ENCODE peak calls at places on chromosomes 2 and 18, in nine cellular contexts. One of them, this sample, is unnamed.
A peak's percentile ranks its signal among the peaks of the same experiment; 100 is the strongest.

GRCh38 chr2:239394978-239395377 is 5.8 kb downstream of the HDAC4 start:
- DNase-seq in choroid plexus epithelial cell: no peak
- DNase-seq in GM12892: no peak
- DNase-seq in AG08395: no peak
- DNase-seq in ureter: no peak
- DNase-seq in stimulated activated CD8-positive, alpha-beta memory T cell treated with anti-CD3 and anti-CD28 coated beads, Interleukin-15, amount 100 ng/mL, for 24 hours: no peak
- DNase-seq in nucleus accumbens: no peak
- DNase-seq in HEK293T: no peak
- DNase-seq in NCI-H1694 treated with DMSO at 0.1 percent for 48 hours: no peak
- DNase-seq in this sample: no peak

GRCh38 chr2:59462418-59463197 is 1090.8 kb downstream of the BCL11A start:
- DNase-seq in choroid plexus epithelial cell: no peak
- DNase-seq in GM12892: no peak
- DNase-seq in AG08395: no peak
- DNase-seq in ureter: no peak
- DNase-seq in stimulated activated CD8-positive, alpha-beta memory T cell treated with anti-CD3 and anti-CD28 coated beads, Interleukin-15, amount 100 ng/mL, for 24 hours: no peak
- DNase-seq in nucleus accumbens: no peak
- DNase-seq in HEK293T: no peak
- DNase-seq in NCI-H1694 treated with DMSO at 0.1 percent for 48 hours: no peak
- DNase-seq in this sample: no peak

GRCh38 chr18:77025123-77025522 is 107.5 kb downstream of the MBP start:
- DNase-seq in choroid plexus epithelial cell: no peak
- DNase-seq in GM12892: no peak
- DNase-seq in AG08395: no peak
- DNase-seq in ureter: no peak
- DNase-seq in stimulated activated CD8-positive, alpha-beta memory T cell treated with anti-CD3 and anti-CD28 coated beads, Interleukin-15, amount 100 ng/mL, for 24 hours: no peak
- DNase-seq in nucleus accumbens: no peak
- DNase-seq in HEK293T: no peak
- DNase-seq in NCI-H1694 treated with DMSO at 0.1 percent for 48 hours: no peak
- DNase-seq in this sample: no peak

GRCh38 chr2:96102596-96103387 is 13.6 kb downstream of the ADRA2B start:
- DNase-seq in choroid plexus epithelial cell: no peak
- DNase-seq in GM12892: peak; percentile 9
- DNase-seq in AG08395: no peak
- DNase-seq in ureter: peak; percentile 23
- DNase-seq in stimulated activated CD8-positive, alpha-beta memory T cell treated with anti-CD3 and anti-CD28 coated beads, Interleukin-15, amount 100 ng/mL, for 24 hours: no peak
- DNase-seq in nucleus accumbens: no peak
- DNase-seq in HEK293T: no peak
- DNase-seq in NCI-H1694 treated with DMSO at 0.1 percent for 48 hours: no peak
- DNase-seq in this sample: no peak

GRCh38 chr18:36758001-36758400 is 70.8 kb downstream of the TPGS2 start:
- DNase-seq in choroid plexus epithelial cell: no peak
- DNase-seq in GM12892: no peak
- DNase-seq in AG08395: peak; percentile 52
- DNase-seq in ureter: no peak
- DNase-seq in stimulated activated CD8-positive, alpha-beta memory T cell treated with anti-CD3 and anti-CD28 coated beads, Interleukin-15, amount 100 ng/mL, for 24 hours: no peak
- DNase-seq in nucleus accumbens: no peak
- DNase-seq in HEK293T: no peak
- DNase-seq in NCI-H1694 treated with DMSO at 0.1 percent for 48 hours: no peak
- DNase-seq in this sample: no peak

GRCh38 chr2:20065885-20066602 is 14.6 kb upstream of the LAPTM4A start:
- DNase-seq in choroid plexus epithelial cell: peak; percentile 69
- DNase-seq in GM12892: no peak
- DNase-seq in AG08395: peak; percentile 37
- DNase-seq in ureter: peak; percentile 77
- DNase-seq in stimulated activated CD8-positive, alpha-beta memory T cell treated with anti-CD3 and anti-CD28 coated beads, Interleukin-15, amount 100 ng/mL, for 24 hours: no peak
- DNase-seq in nucleus accumbens: no peak
- DNase-seq in HEK293T: no peak
- DNase-seq in NCI-H1694 treated with DMSO at 0.1 percent for 48 hours: peak; percentile 46
- DNase-seq in this sample: peak; percentile 48

GRCh38 chr18:8001711-8002110 is 434.6 kb downstream of the PTPRM start:
- DNase-seq in choroid plexus epithelial cell: no peak
- DNase-seq in GM12892: no peak
- DNase-seq in AG08395: no peak
- DNase-seq in ureter: no peak
- DNase-seq in stimulated activated CD8-positive, alpha-beta memory T cell treated with anti-CD3 and anti-CD28 coated beads, Interleukin-15, amount 100 ng/mL, for 24 hours: no peak
- DNase-seq in nucleus accumbens: no peak
- DNase-seq in HEK293T: peak; percentile 8
- DNase-seq in NCI-H1694 treated with DMSO at 0.1 percent for 48 hours: no peak
- DNase-seq in this sample: no peak

GRCh38 chr2:174334278-174334715 is 457 bp upstream of the SP9 start:
- DNase-seq in choroid plexus epithelial cell: no peak
- DNase-seq in GM12892: no peak
- DNase-seq in AG08395: peak; percentile 41
- DNase-seq in ureter: no peak
- DNase-seq in stimulated activated CD8-positive, alpha-beta memory T cell treated with anti-CD3 and anti-CD28 coated beads, Interleukin-15, amount 100 ng/mL, for 24 hours: no peak
- DNase-seq in nucleus accumbens: no peak
- DNase-seq in HEK293T: no peak
- DNase-seq in NCI-H1694 treated with DMSO at 0.1 percent for 48 hours: peak; percentile 6
- DNase-seq in this sample: no peak

GRCh38 chr2:52036853-52037252 is 1004.9 kb upstream of the NRXN1 start:
- DNase-seq in choroid plexus epithelial cell: no peak
- DNase-seq in GM12892: no peak
- DNase-seq in AG08395: no peak
- DNase-seq in ureter: no peak
- DNase-seq in stimulated activated CD8-positive, alpha-beta memory T cell treated with anti-CD3 and anti-CD28 coated beads, Interleukin-15, amount 100 ng/mL, for 24 hours: no peak
- DNase-seq in nucleus accumbens: no peak
- DNase-seq in HEK293T: no peak
- DNase-seq in NCI-H1694 treated with DMSO at 0.1 percent for 48 hours: no peak
- DNase-seq in this sample: no peak

GRCh38 chr2:228774548-228774947 is 496.5 kb downstream of the PID1 start:
- DNase-seq in choroid plexus epithelial cell: no peak
- DNase-seq in GM12892: no peak
- DNase-seq in AG08395: no peak
- DNase-seq in ureter: no peak
- DNase-seq in stimulated activated CD8-positive, alpha-beta memory T cell treated with anti-CD3 and anti-CD28 coated beads, Interleukin-15, amount 100 ng/mL, for 24 hours: no peak
- DNase-seq in nucleus accumbens: no peak
- DNase-seq in HEK293T: no peak
- DNase-seq in NCI-H1694 treated with DMSO at 0.1 percent for 48 hours: no peak
- DNase-seq in this sample: no peak

GRCh38 chr2:208186465-208186864 is 3.4 kb downstream of the C2orf80 start:
- DNase-seq in choroid plexus epithelial cell: no peak
- DNase-seq in GM12892: no peak
- DNase-seq in AG08395: no peak
- DNase-seq in ureter: no peak
- DNase-seq in stimulated activated CD8-positive, alpha-beta memory T cell treated with anti-CD3 and anti-CD28 coated beads, Interleukin-15, amount 100 ng/mL, for 24 hours: no peak
- DNase-seq in nucleus accumbens: no peak
- DNase-seq in HEK293T: no peak
- DNase-seq in NCI-H1694 treated with DMSO at 0.1 percent for 48 hours: no peak
- DNase-seq in this sample: no peak

GRCh38 chr2:102367331-102367971 is 11.9 kb downstream of the IL18R1 start:
- DNase-seq in choroid plexus epithelial cell: no peak
- DNase-seq in GM12892: no peak
- DNase-seq in AG08395: no peak
- DNase-seq in ureter: no peak
- DNase-seq in stimulated activated CD8-positive, alpha-beta memory T cell treated with anti-CD3 and anti-CD28 coated beads, Interleukin-15, amount 100 ng/mL, for 24 hours: no peak
- DNase-seq in nucleus accumbens: no peak
- DNase-seq in HEK293T: no peak
- DNase-seq in NCI-H1694 treated with DMSO at 0.1 percent for 48 hours: no peak
- DNase-seq in this sample: no peak

GRCh38 chr2:224776795-224777562 is 60.8 kb upstream of the CCDC195 start:
- DNase-seq in choroid plexus epithelial cell: no peak
- DNase-seq in GM12892: no peak
- DNase-seq in AG08395: no peak
- DNase-seq in ureter: no peak
- DNase-seq in stimulated activated CD8-positive, alpha-beta memory T cell treated with anti-CD3 and anti-CD28 coated beads, Interleukin-15, amount 100 ng/mL, for 24 hours: no peak
- DNase-seq in nucleus accumbens: no peak
- DNase-seq in HEK293T: no peak
- DNase-seq in NCI-H1694 treated with DMSO at 0.1 percent for 48 hours: no peak
- DNase-seq in this sample: no peak

GRCh38 chr2:64989982-64990614 is 899 bp downstream of the SLC1A4 start:
- DNase-seq in choroid plexus epithelial cell: no peak
- DNase-seq in GM12892: no peak
- DNase-seq in AG08395: peak; percentile 10
- DNase-seq in ureter: no peak
- DNase-seq in stimulated activated CD8-positive, alpha-beta memory T cell treated with anti-CD3 and anti-CD28 coated beads, Interleukin-15, amount 100 ng/mL, for 24 hours: peak; percentile 3
- DNase-seq in nucleus accumbens: no peak
- DNase-seq in HEK293T: no peak
- DNase-seq in NCI-H1694 treated with DMSO at 0.1 percent for 48 hours: no peak
- DNase-seq in this sample: no peak

GRCh38 chr2:116820986-116821385 is 993.5 kb upstream of the DDX18 start:
- DNase-seq in choroid plexus epithelial cell: no peak
- DNase-seq in GM12892: no peak
- DNase-seq in AG08395: no peak
- DNase-seq in ureter: no peak
- DNase-seq in stimulated activated CD8-positive, alpha-beta memory T cell treated with anti-CD3 and anti-CD28 coated beads, Interleukin-15, amount 100 ng/mL, for 24 hours: no peak
- DNase-seq in nucleus accumbens: no peak
- DNase-seq in HEK293T: no peak
- DNase-seq in NCI-H1694 treated with DMSO at 0.1 percent for 48 hours: no peak
- DNase-seq in this sample: no peak

GRCh38 chr18:33232318-33232626 is 208.2 kb downstream of the CCDC178 start:
- DNase-seq in choroid plexus epithelial cell: no peak
- DNase-seq in GM12892: no peak
- DNase-seq in AG08395: no peak
- DNase-seq in ureter: no peak
- DNase-seq in stimulated activated CD8-positive, alpha-beta memory T cell treated with anti-CD3 and anti-CD28 coated beads, Interleukin-15, amount 100 ng/mL, for 24 hours: no peak
- DNase-seq in nucleus accumbens: no peak
- DNase-seq in HEK293T: no peak
- DNase-seq in NCI-H1694 treated with DMSO at 0.1 percent for 48 hours: no peak
- DNase-seq in this sample: no peak

GRCh38 chr2:105364436-105365139 is 27.2 kb downstream of the C2orf49 start:
- DNase-seq in choroid plexus epithelial cell: no peak
- DNase-seq in GM12892: no peak
- DNase-seq in AG08395: no peak
- DNase-seq in ureter: no peak
- DNase-seq in stimulated activated CD8-positive, alpha-beta memory T cell treated with anti-CD3 and anti-CD28 coated beads, Interleukin-15, amount 100 ng/mL, for 24 hours: no peak
- DNase-seq in nucleus accumbens: no peak
- DNase-seq in HEK293T: no peak
- DNase-seq in NCI-H1694 treated with DMSO at 0.1 percent for 48 hours: no peak
- DNase-seq in this sample: no peak

GRCh38 chr2:25920326-25920725 is 42.0 kb upstream of the ASXL2 start:
- DNase-seq in choroid plexus epithelial cell: peak; percentile 70
- DNase-seq in GM12892: no peak
- DNase-seq in AG08395: peak; percentile 86
- DNase-seq in ureter: no peak
- DNase-seq in stimulated activated CD8-positive, alpha-beta memory T cell treated with anti-CD3 and anti-CD28 coated beads, Interleukin-15, amount 100 ng/mL, for 24 hours: no peak
- DNase-seq in nucleus accumbens: no peak
- DNase-seq in HEK293T: no peak
- DNase-seq in NCI-H1694 treated with DMSO at 0.1 percent for 48 hours: no peak
- DNase-seq in this sample: no peak

GRCh38 chr18:32473325-32473724 is 2.6 kb upstream of the GAREM1 start:
- DNase-seq in choroid plexus epithelial cell: no peak
- DNase-seq in GM12892: no peak
- DNase-seq in AG08395: no peak
- DNase-seq in ureter: no peak
- DNase-seq in stimulated activated CD8-positive, alpha-beta memory T cell treated with anti-CD3 and anti-CD28 coated beads, Interleukin-15, amount 100 ng/mL, for 24 hours: no peak
- DNase-seq in nucleus accumbens: no peak
- DNase-seq in HEK293T: no peak
- DNase-seq in NCI-H1694 treated with DMSO at 0.1 percent for 48 hours: no peak
- DNase-seq in this sample: no peak

GRCh38 chr2:187266147-187266546 is 181.9 kb downstream of the CALCRL start:
- DNase-seq in choroid plexus epithelial cell: peak; percentile 6
- DNase-seq in GM12892: no peak
- DNase-seq in AG08395: no peak
- DNase-seq in ureter: no peak
- DNase-seq in stimulated activated CD8-positive, alpha-beta memory T cell treated with anti-CD3 and anti-CD28 coated beads, Interleukin-15, amount 100 ng/mL, for 24 hours: no peak
- DNase-seq in nucleus accumbens: no peak
- DNase-seq in HEK293T: no peak
- DNase-seq in NCI-H1694 treated with DMSO at 0.1 percent for 48 hours: no peak
- DNase-seq in this sample: no peak

GRCh38 chr2:18883626-18884456 is 294.5 kb upstream of the NT5C1B start:
- DNase-seq in choroid plexus epithelial cell: peak; percentile 55
- DNase-seq in GM12892: no peak
- DNase-seq in AG08395: no peak
- DNase-seq in ureter: no peak
- DNase-seq in stimulated activated CD8-positive, alpha-beta memory T cell treated with anti-CD3 and anti-CD28 coated beads, Interleukin-15, amount 100 ng/mL, for 24 hours: no peak
- DNase-seq in nucleus accumbens: no peak
- DNase-seq in HEK293T: no peak
- DNase-seq in NCI-H1694 treated with DMSO at 0.1 percent for 48 hours: no peak
- DNase-seq in this sample: no peak

GRCh38 chr2:212777020-212777491 is 238.5 kb upstream of the ERBB4 start:
- DNase-seq in choroid plexus epithelial cell: peak; percentile 54
- DNase-seq in GM12892: no peak
- DNase-seq in AG08395: peak; percentile 42
- DNase-seq in ureter: no peak
- DNase-seq in stimulated activated CD8-positive, alpha-beta memory T cell treated with anti-CD3 and anti-CD28 coated beads, Interleukin-15, amount 100 ng/mL, for 24 hours: no peak
- DNase-seq in nucleus accumbens: no peak
- DNase-seq in HEK293T: peak; percentile 8
- DNase-seq in NCI-H1694 treated with DMSO at 0.1 percent for 48 hours: peak; percentile 47
- DNase-seq in this sample: no peak

GRCh38 chr2:9286553-9287399 is 80.2 kb downstream of the ASAP2 start:
- DNase-seq in choroid plexus epithelial cell: no peak
- DNase-seq in GM12892: no peak
- DNase-seq in AG08395: no peak
- DNase-seq in ureter: no peak
- DNase-seq in stimulated activated CD8-positive, alpha-beta memory T cell treated with anti-CD3 and anti-CD28 coated beads, Interleukin-15, amount 100 ng/mL, for 24 hours: no peak
- DNase-seq in nucleus accumbens: no peak
- DNase-seq in HEK293T: no peak
- DNase-seq in NCI-H1694 treated with DMSO at 0.1 percent for 48 hours: no peak
- DNase-seq in this sample: no peak

GRCh38 chr2:239249048-239249447 is 151.8 kb downstream of the HDAC4 start:
- DNase-seq in choroid plexus epithelial cell: no peak
- DNase-seq in GM12892: no peak
- DNase-seq in AG08395: no peak
- DNase-seq in ureter: no peak
- DNase-seq in stimulated activated CD8-positive, alpha-beta memory T cell treated with anti-CD3 and anti-CD28 coated beads, Interleukin-15, amount 100 ng/mL, for 24 hours: no peak
- DNase-seq in nucleus accumbens: no peak
- DNase-seq in HEK293T: no peak
- DNase-seq in NCI-H1694 treated with DMSO at 0.1 percent for 48 hours: no peak
- DNase-seq in this sample: no peak

GRCh38 chr2:126798276-126799140 is 100.2 kb upstream of the TEX51 start:
- DNase-seq in choroid plexus epithelial cell: no peak
- DNase-seq in GM12892: no peak
- DNase-seq in AG08395: no peak
- DNase-seq in ureter: peak; percentile 37
- DNase-seq in stimulated activated CD8-positive, alpha-beta memory T cell treated with anti-CD3 and anti-CD28 coated beads, Interleukin-15, amount 100 ng/mL, for 24 hours: no peak
- DNase-seq in nucleus accumbens: no peak
- DNase-seq in HEK293T: no peak
- DNase-seq in NCI-H1694 treated with DMSO at 0.1 percent for 48 hours: no peak
- DNase-seq in this sample: no peak

GRCh38 chr2:181140414-181140813 is 160.0 kb downstream of the UBE2E3 start:
- DNase-seq in choroid plexus epithelial cell: peak; percentile 64
- DNase-seq in GM12892: no peak
- DNase-seq in AG08395: peak; percentile 66
- DNase-seq in ureter: no peak
- DNase-seq in stimulated activated CD8-positive, alpha-beta memory T cell treated with anti-CD3 and anti-CD28 coated beads, Interleukin-15, amount 100 ng/mL, for 24 hours: no peak
- DNase-seq in nucleus accumbens: no peak
- DNase-seq in HEK293T: no peak
- DNase-seq in NCI-H1694 treated with DMSO at 0.1 percent for 48 hours: no peak
- DNase-seq in this sample: no peak

GRCh38 chr2:236730393-236730792 is 160.8 kb downstream of the ACKR3 start:
- DNase-seq in choroid plexus epithelial cell: no peak
- DNase-seq in GM12892: no peak
- DNase-seq in AG08395: no peak
- DNase-seq in ureter: no peak
- DNase-seq in stimulated activated CD8-positive, alpha-beta memory T cell treated with anti-CD3 and anti-CD28 coated beads, Interleukin-15, amount 100 ng/mL, for 24 hours: no peak
- DNase-seq in nucleus accumbens: no peak
- DNase-seq in HEK293T: no peak
- DNase-seq in NCI-H1694 treated with DMSO at 0.1 percent for 48 hours: no peak
- DNase-seq in this sample: no peak

GRCh38 chr2:15969214-15969613 is 28.9 kb downstream of the MYCN start:
- DNase-seq in choroid plexus epithelial cell: no peak
- DNase-seq in GM12892: no peak
- DNase-seq in AG08395: no peak
- DNase-seq in ureter: no peak
- DNase-seq in stimulated activated CD8-positive, alpha-beta memory T cell treated with anti-CD3 and anti-CD28 coated beads, Interleukin-15, amount 100 ng/mL, for 24 hours: no peak
- DNase-seq in nucleus accumbens: no peak
- DNase-seq in HEK293T: no peak
- DNase-seq in NCI-H1694 treated with DMSO at 0.1 percent for 48 hours: no peak
- DNase-seq in this sample: no peak